ENCODE peak calls at places on chromosomes 6 and 20, in nine cellular contexts. X is sigmoid colon, I is adrenal gland, S is testis, P is gastrocnemius medialis, V is body of pancreas, H is right lobe of liver, B is breast epithelium, U is A549. C is an unnamed sample.

GRCh38 chr6:50353603-50354002 is 303.9 kb upstream of the DEFB112 start:
- DNase-seq in X (no peak), I (no peak), S (no peak), P (no peak), V (no peak), H (no peak), B (no peak), U (no peak), C (no peak)

GRCh38 chr20:22928679-22929078 is 106.4 kb upstream of the SSTR4 start:
- DNase-seq in X (no peak), I (no peak), S (no peak), P (no peak), V (no peak), H (no peak), B (no peak), U (no peak), C (no peak)

GRCh38 chr20:32457476-32457986 is 99.4 kb downstream of the ASXL1 start:
- DNase-seq in X (peak; percentile 83), I (peak; percentile 85), S (peak; percentile 85), P (no peak), V (peak; percentile 82), H (peak; percentile 52), B (no peak), U (peak; percentile 97), C (peak; percentile 68)

GRCh38 chr6:26156850-26157149 is 69.6 kb downstream of the HFE start:
- DNase-seq in X (peak; percentile 84), I (no peak), S (no peak), P (no peak), V (no peak), H (no peak), B (no peak), U (no peak), C (no peak)

GRCh38 chr20:24823176-24823575 is 125.9 kb upstream of the CST7 start:
- DNase-seq in X (peak; percentile 3), I (no peak), S (no peak), P (no peak), V (no peak), H (no peak), B (no peak), U (no peak), C (no peak)

GRCh38 chr6:151176941-151177760 is 62.6 kb upstream of the AKAP12 start:
- DNase-seq in X (no peak), I (no peak), S (no peak), P (no peak), V (no peak), H (no peak), B (no peak), U (no peak), C (no peak)

GRCh38 chr6:35311390-35312075 is 13.9 kb downstream of the DEF6 start:
- DNase-seq in X (no peak), I (no peak), S (no peak), P (no peak), V (no peak), H (no peak), B (no peak), U (no peak), C (no peak)

GRCh38 chr6:41922154-41922553 is 855 bp downstream of the BYSL start:
- DNase-seq in X (no peak), I (no peak), S (no peak), P (no peak), V (no peak), H (no peak), B (no peak), U (no peak), C (no peak)

GRCh38 chr6:154930490-154930889 is 64.6 kb upstream of the TIAM2 start:
- DNase-seq in X (no peak), I (no peak), S (no peak), P (no peak), V (no peak), H (no peak), B (no peak), U (no peak), C (no peak)

GRCh38 chr20:61460261-61461047 is 208.4 kb downstream of the CDH4 start:
- DNase-seq in X (no peak), I (no peak), S (no peak), P (no peak), V (no peak), H (no peak), B (no peak), U (no peak), C (no peak)

GRCh38 chr20:62368629-62369507 is 1.8 kb upstream of the LAMA5 start:
- DNase-seq in X (peak; percentile 91), I (peak; percentile 61), S (no peak), P (no peak), V (peak; percentile 58), H (no peak), B (no peak), U (no peak), C (peak; percentile 70)

GRCh38 chr6:128350416-128351254 is 169.8 kb downstream of the PTPRK start:
- DNase-seq in X (no peak), I (no peak), S (no peak), P (no peak), V (no peak), H (no peak), B (no peak), U (peak; percentile 6), C (no peak)

GRCh38 chr20:62639765-62640164 is 2.5 kb upstream of the SLCO4A1 start:
- DNase-seq in X (no peak), I (no peak), S (no peak), P (no peak), V (no peak), H (no peak), B (no peak), U (no peak), C (no peak)

GRCh38 chr6:109717971-109718370 is 26.9 kb downstream of the FIG4 start:
- DNase-seq in X (no peak), I (no peak), S (no peak), P (no peak), V (no peak), H (no peak), B (no peak), U (no peak), C (no peak)

GRCh38 chr20:46230811-46231282 is 77.5 kb downstream of the CDH22 start:
- DNase-seq in X (no peak), I (peak; percentile 56), S (peak; percentile 57), P (no peak), V (no peak), H (no peak), B (no peak), U (no peak), C (peak; percentile 54)

GRCh38 chr20:9038791-9039190 is 30.1 kb upstream of the PLCB4 start:
- DNase-seq in X (no peak), I (no peak), S (no peak), P (no peak), V (no peak), H (no peak), B (no peak), U (no peak), C (no peak)

GRCh38 chr6:73079978-73080377 is 145.3 kb downstream of the KHDC1L start:
- DNase-seq in X (no peak), I (no peak), S (no peak), P (no peak), V (no peak), H (no peak), B (no peak), U (no peak), C (no peak)

GRCh38 chr6:31186052-31186734 is 15.7 kb upstream of the POU5F1 start:
- DNase-seq in X (peak; percentile 79), I (no peak), S (no peak), P (peak; percentile 52), V (peak; percentile 87), H (peak; percentile 86), B (peak; percentile 79), U (no peak), C (peak; percentile 88)

GRCh38 chr6:116018976-116019375 is 41.7 kb downstream of the FRK start:
- DNase-seq in X (no peak), I (no peak), S (no peak), P (no peak), V (no peak), H (no peak), B (no peak), U (no peak), C (no peak)

GRCh38 chr6:13488015-13488895 is 855 bp upstream of the GFOD1 start:
- DNase-seq in X (peak; percentile 84), I (peak; percentile 38), S (peak; percentile 49), P (peak; percentile 28), V (peak; percentile 63), H (peak; percentile 61), B (no peak), U (no peak), C (peak; percentile 62)

GRCh38 chr20:48892849-48893352 is 28.6 kb upstream of the ARFGEF2 start:
- DNase-seq in X (no peak), I (no peak), S (no peak), P (peak; percentile 75), V (no peak), H (no peak), B (no peak), U (no peak), C (no peak)

GRCh38 chr20:56429496-56429895 is 17.4 kb downstream of the CASS4 start:
- DNase-seq in X (no peak), I (no peak), S (no peak), P (no peak), V (no peak), H (no peak), B (no peak), U (no peak), C (no peak)

GRCh38 chr6:29739882-29740261 is 16.6 kb downstream of the HLA-F start:
- DNase-seq in X (no peak), I (no peak), S (no peak), P (no peak), V (no peak), H (no peak), B (no peak), U (no peak), C (no peak)
- H3K27ac ChIP-seq in X (no peak overlapping the region), I (no peak overlapping the region), S (no peak overlapping the region), P (no peak overlapping the region), V (no peak overlapping the region), H (no peak overlapping the region), B (no peak overlapping the region), U (no peak overlapping the region), C (no peak overlapping the region)

GRCh38 chr6:18567380-18567779 is 180.2 kb downstream of the RNF144B start:
- DNase-seq in X (no peak), I (no peak), S (no peak), P (no peak), V (no peak), H (no peak), B (no peak), U (no peak), C (no peak)
- H3K4me3 ChIP-seq in X (no peak overlapping the region), I (no peak overlapping the region), S (no peak overlapping the region), P (no peak overlapping the region), V (no peak overlapping the region), H (no peak overlapping the region), B (no peak overlapping the region), U (no peak overlapping the region), C (no peak overlapping the region)

GRCh38 chr6:144285798-144286502 is 815 bp downstream of the UTRN start:
- DNase-seq in X (peak; percentile 87), I (peak; percentile 76), S (peak; percentile 74), P (peak; percentile 51), V (peak; percentile 76), H (peak; percentile 91), B (peak; percentile 43), U (peak; percentile 40), C (peak; percentile 82)
- TF ChIP-seq POLR2A in X (no peak), I (peak; percentile 27), S (no peak), P (peak; percentile 39), V (peak; percentile 41), H (peak; percentile 59), B (no peak), U (no peak), C (no peak)

DNA sequence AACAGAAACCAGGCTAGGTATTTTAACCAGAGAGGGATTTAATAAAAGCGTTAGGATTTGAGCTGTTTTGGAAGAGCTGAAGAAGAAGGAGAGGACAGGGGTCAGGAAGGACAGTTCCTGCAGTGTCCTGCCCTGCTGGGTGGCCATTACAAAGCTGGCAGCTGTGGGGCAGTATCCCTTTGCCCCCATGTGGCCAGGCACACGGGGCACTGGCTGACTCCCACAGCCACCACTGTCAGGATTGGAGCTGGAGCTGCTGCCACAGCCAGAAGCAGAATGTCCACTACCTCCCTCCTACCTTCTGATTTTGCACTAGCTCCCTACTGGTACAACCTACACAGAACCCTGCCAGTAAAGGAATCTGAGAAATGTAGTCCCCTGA is 46.5 kb downstream of the SLC22A3 start:
- DNase-seq in X (no peak), I (no peak), S (no peak), P (no peak), V (peak; percentile 17), H (peak; percentile 33), B (no peak), U (peak; percentile 44), C (no peak)
- H3K27ac ChIP-seq in X (peak overlapping the region; percentile 48), I (no peak overlapping the region), S (no peak overlapping the region), P (peak overlapping the region; percentile 63), V (peak overlapping the region; percentile 22), H (peak overlapping the region; percentile 40), B (no peak overlapping the region), U (peak overlapping the region; percentile 100), C (no peak overlapping the region)

C was measured in heart left ventricle.